ENCODE peak calls at places on chromosomes 3 and 15, in six cellular contexts. V is mucosa of gallbladder, I is EL, A is AG20443, P is NCI-H1092 treated with DMSO at 0.1 percent for 48 hours, S is endothelial cell. E is an unnamed sample.

GRCh38 chr15:76222159-76222558 is 89.1 kb downstream of the ETFA start:
- DNase-seq in A (no peak), S (no peak), P (no peak), I (no peak), V (no peak), E (no peak)

GRCh38 chr3:55617385-55617784 is 130.3 kb upstream of the WNT5A start:
- DNase-seq in P (no peak), I (no peak), V (no peak), A (no peak), S (no peak), E (no peak)

GRCh38 chr3:135944831-135945230 is 20.7 kb upstream of the PPP2R3A start:
- DNase-seq in V (no peak), S (no peak), A (no peak), P (no peak), I (no peak), E (no peak)

GRCh38 chr15:49235446-49236207 is 65.6 kb downstream of the GALK2 start:
- DNase-seq in P (peak; percentile 49), I (peak; percentile 81), V (peak; percentile 59), S (peak; percentile 64), A (peak; percentile 57), E (peak; percentile 88)

GRCh38 chr3:113662824-113663223 is 33.6 kb downstream of the USF3 start:
- DNase-seq in A (no peak), P (no peak), I (no peak), V (no peak), S (no peak), E (no peak)

GRCh38 chr3:149663966-149664365 is 6.1 kb upstream of the WWTR1 start:
- DNase-seq in S (no peak), V (no peak), A (no peak), P (no peak), I (no peak), E (no peak)

GRCh38 chr15:101070502-101071273 is 151.5 kb downstream of the LRRK1 start:
- DNase-seq in V (no peak), S (no peak), A (peak; percentile 76), I (peak; percentile 84), P (no peak), E (peak; percentile 68)

GRCh38 chr3:153426344-153426743 is 264.3 kb downstream of the RAP2B start:
- DNase-seq in I (no peak), P (no peak), S (no peak), A (no peak), V (no peak), E (no peak)

GRCh38 chr3:4828279-4829030 is 150.8 kb upstream of the BHLHE40 start:
- DNase-seq in S (no peak), P (no peak), I (no peak), V (no peak), A (peak; percentile 76), E (peak; percentile 7)

GRCh38 chr15:68411735-68412134 is 20.2 kb downstream of the ITGA11 start:
- DNase-seq in A (no peak), V (peak; percentile 5), S (no peak), I (no peak), P (no peak), E (no peak)

GRCh38 chr3:79960594-79960993 is 192.8 kb upstream of the ROBO1 start:
- DNase-seq in P (no peak), A (no peak), S (no peak), V (no peak), I (no peak), E (no peak)

GRCh38 chr3:170621256-170621655 is 35.4 kb upstream of the SLC7A14 start:
- DNase-seq in I (no peak), S (no peak), V (peak; percentile 12), P (no peak), A (no peak), E (no peak)

GRCh38 chr3:126034481-126035361 is 49.2 kb downstream of the SLC41A3 start:
- DNase-seq in A (no peak), S (no peak), V (peak; percentile 4), I (peak; percentile 32), P (peak; percentile 3), E (no peak)

GRCh38 chr3:173789530-173789929 is 392.0 kb downstream of the NLGN1 start:
- DNase-seq in I (peak; percentile 25), P (no peak), A (peak; percentile 59), S (no peak), V (no peak), E (peak; percentile 69)

GRCh38 chr15:86061581-86061980 is 18.1 kb upstream of the AGBL1 start:
- DNase-seq in V (no peak), I (no peak), S (no peak), A (no peak), P (no peak), E (no peak)

GRCh38 chr3:42980209-42980608 is 1.1 kb downstream of the GASK1A start:
- DNase-seq in V (no peak), S (peak; percentile 18), P (no peak), A (no peak), I (no peak), E (no peak)

GRCh38 chr3:195806916-195807231 is 4.9 kb downstream of the MUC4 start:
- DNase-seq in I (no peak), P (no peak), A (no peak), V (no peak), S (no peak), E (no peak)

GRCh38 chr3:42590989-42591756 is 513 bp downstream of the SS18L2 start:
- DNase-seq in S (peak; percentile 11), V (no peak), I (no peak), A (no peak), P (no peak), E (no peak)

GRCh38 chr3:39216176-39216790 is 23.9 kb upstream of the XIRP1 start:
- DNase-seq in A (no peak), S (no peak), V (no peak), I (no peak), P (no peak), E (no peak)

GRCh38 chr15:70505411-70505919 is 257.9 kb downstream of the UACA start:
- DNase-seq in V (no peak), P (no peak), S (no peak), A (peak; percentile 86), I (peak; percentile 85), E (peak; percentile 73)

GRCh38 chr3:64163755-64164148 is 61.5 kb downstream of the PRICKLE2 start:
- DNase-seq in A (peak; percentile 66), V (no peak), I (peak; percentile 94), S (no peak), P (no peak), E (peak; percentile 81)

GRCh38 chr3:43181202-43181910 is 75.5 kb upstream of the POMGNT2 start:
- DNase-seq in S (no peak), V (peak; percentile 55), I (no peak), P (no peak), A (no peak), E (no peak)

GRCh38 chr3:142028174-142028833 is 121.0 kb downstream of the TFDP2 start:
- DNase-seq in V (peak; percentile 56), S (peak; percentile 34), A (peak; percentile 51), I (peak; percentile 65), P (no peak), E (peak; percentile 80)

GRCh38 chr15:59191855-59192237 is 14.8 kb upstream of the LDHAL6B start:
- DNase-seq in A (peak; percentile 71), V (no peak), I (peak; percentile 95), P (no peak), S (no peak), E (peak; percentile 95)

GRCh38 chr3:180744226-180744625 is 64.9 kb upstream of the CCDC39 start:
- DNase-seq in I (no peak), P (peak; percentile 99), V (no peak), S (no peak), A (no peak), E (no peak)

GRCh38 chr15:36484038-36484778 is 95.2 kb upstream of the CDIN1 start:
- DNase-seq in S (no peak), I (peak; percentile 32), A (no peak), V (no peak), P (no peak), E (peak; percentile 36)

GRCh38 chr3:124860599-124860998 is 26.6 kb downstream of the ITGB5 start:
- DNase-seq in P (no peak), I (peak; percentile 98), S (no peak), V (peak; percentile 89), A (peak; percentile 91), E (peak; percentile 97)

GRCh38 chr3:13570391-13571194 is 21.7 kb downstream of the FBLN2 start:
- DNase-seq in P (no peak), A (no peak), I (no peak), V (no peak), S (no peak), E (no peak)

GRCh38 chr15:90160781-90161727 is 40.1 kb upstream of the SEMA4B start:
- DNase-seq in P (peak; percentile 60), V (peak; percentile 86), A (no peak), S (no peak), I (no peak), E (no peak)

GRCh38 chr3:149120051-149120972 is 9.1 kb upstream of the HPS3 start:
- DNase-seq in A (peak; percentile 65), S (no peak), I (peak; percentile 67), P (peak; percentile 59), V (no peak), E (peak; percentile 73)

GRCh38 chr3:9878700-9879099 is 1.4 kb downstream of the CIDEC start:
- DNase-seq in P (no peak), V (peak; percentile 80), S (no peak), A (no peak), I (no peak), E (no peak)

GRCh38 chr3:110710605-110711004 is 361.0 kb upstream of the NECTIN3 start:
- DNase-seq in A (no peak), S (no peak), P (no peak), I (no peak), V (no peak), E (no peak)

GRCh38 chr3:53083496-53083895 is 37.6 kb upstream of the SFMBT1 start:
- DNase-seq in A (peak; percentile 86), I (peak; percentile 25), V (no peak), P (no peak), S (no peak), E (peak; percentile 92)

GRCh38 chr15:41025393-41025792 is 72.1 kb downstream of the CHAC1 start:
- DNase-seq in I (no peak), V (no peak), S (no peak), P (no peak), A (no peak), E (no peak)

GRCh38 chr3:176562381-176562780 is 634.9 kb downstream of the TBL1XR1 start:
- DNase-seq in P (no peak), V (no peak), A (no peak), I (no peak), S (no peak), E (no peak)

GRCh38 chr3:192825657-192826200 is 91.9 kb downstream of the MB21D2 start:
- DNase-seq in P (peak; percentile 85), V (no peak), A (peak; percentile 17), S (no peak), I (no peak), E (no peak)

GRCh38 chr3:18211116-18211515 is 214.0 kb downstream of the SATB1 start:
- DNase-seq in I (peak; percentile 24), S (no peak), P (no peak), A (no peak), V (no peak), E (no peak)

GRCh38 chr3:187964759-187965158 is 189.2 kb upstream of the LPP start:
- DNase-seq in A (no peak), S (no peak), I (no peak), P (no peak), V (no peak), E (no peak)

GRCh38 chr3:82807781-82808180 is 1046.3 kb upstream of the GBE1 start:
- DNase-seq in I (no peak), S (no peak), P (no peak), V (no peak), A (no peak), E (no peak)

E was measured in foreskin fibroblast.